ENCODE peak calls at places on chromosomes 1 and 21, in five cellular contexts. One of them, this sample, is unnamed.

GRCh38 chr1:63773496-63773814 is 362 bp upstream of the ROR1 start:
- ATAC-seq in upper lobe of left lung: no peak
- ATAC-seq in lower lobe of right lung: no peak
- ATAC-seq in left colon: peak; percentile 60
- ATAC-seq in HCT116: peak; percentile 46
- ATAC-seq in this sample: peak; percentile 52

GRCh38 chr1:213989071-213989739 is 1.4 kb downstream of the PROX1 start:
- ATAC-seq in upper lobe of left lung: no peak
- ATAC-seq in lower lobe of right lung: peak; percentile 27
- ATAC-seq in left colon: peak; percentile 12
- ATAC-seq in HCT116: no peak
- ATAC-seq in this sample: peak; percentile 3

GRCh38 chr1:12460121-12460520 is 157.9 kb downstream of the DHRS3 start:
- ATAC-seq in upper lobe of left lung: no peak
- ATAC-seq in lower lobe of right lung: no peak
- ATAC-seq in left colon: no peak
- ATAC-seq in HCT116: no peak
- ATAC-seq in this sample: no peak

GRCh38 chr21:37074195-37074510 is 1.1 kb downstream of the TTC3 start:
- ATAC-seq in upper lobe of left lung: no peak
- ATAC-seq in lower lobe of right lung: no peak
- ATAC-seq in left colon: peak; percentile 6
- ATAC-seq in HCT116: no peak
- ATAC-seq in this sample: peak; percentile 45

GRCh38 chr1:93155335-93155734 is 24.9 kb downstream of the TMED5 start:
- ATAC-seq in upper lobe of left lung: no peak
- ATAC-seq in lower lobe of right lung: no peak
- ATAC-seq in left colon: no peak
- ATAC-seq in HCT116: no peak
- ATAC-seq in this sample: no peak

GRCh38 chr1:237059244-237059643 is 17.3 kb downstream of the RYR2 start:
- ATAC-seq in upper lobe of left lung: no peak
- ATAC-seq in lower lobe of right lung: no peak
- ATAC-seq in left colon: no peak
- ATAC-seq in HCT116: no peak
- ATAC-seq in this sample: no peak

GRCh38 chr1:85343612-85344255 is 67.3 kb upstream of the BCL10 start:
- ATAC-seq in upper lobe of left lung: no peak
- ATAC-seq in lower lobe of right lung: no peak
- ATAC-seq in left colon: peak; percentile 55
- ATAC-seq in HCT116: no peak
- ATAC-seq in this sample: peak; percentile 79

GRCh38 chr1:94970783-94971182 is 43.9 kb upstream of the CNN3 start:
- ATAC-seq in upper lobe of left lung: no peak
- ATAC-seq in lower lobe of right lung: no peak
- ATAC-seq in left colon: no peak
- ATAC-seq in HCT116: no peak
- ATAC-seq in this sample: peak; percentile 42

This sample was measured in SK-N-SH treated with all-trans-retinoic acid at 6 μM for 48 hours.